ENCODE peak calls at places on chromosomes 13 and 19, in four cellular contexts. L is IMR-90, Q is K562, E is endothelial cell of umbilical vein. W is an unnamed sample. For H3K9me1, the result is how much of the 10 kb centered on the place peaks cover.

GRCh38 chr19:6459356-6460098 is at the start of gene SLC25A23:
- DNase-seq in E (peak), L (peak), Q (peak), W (no peak)

GRCh38 chr19:45814851-45815481 is at the start of gene RSPH6A:
- DNase-seq in L (no peak), E (no peak), Q (no peak), W (no peak)

GRCh38 chr13:86585826-86586225 is 786.6 kb upstream of the SLITRK6 start:
- DNase-seq in L (peak), Q (no peak), E (no peak), W (no peak)

GRCh38 chr13:89746554-89746953 is 1600.9 kb upstream of the MIR17HG start:
- DNase-seq in Q (no peak), E (no peak), L (no peak), W (no peak)

GRCh38 chr13:31477961-31478360 is 261.4 kb upstream of the RXFP2 start:
- DNase-seq in Q (no peak), L (peak), E (no peak), W (no peak)

GRCh38 chr19:42184401-42184861 is 33.0 kb downstream of the DEDD2 start:
- DNase-seq in L (peak), E (peak), Q (peak), W (no peak)

GRCh38 chr13:100550433-100550832 is 38.2 kb downstream of the GGACT start:
- DNase-seq in L (peak), Q (no peak), E (no peak), W (no peak)

GRCh38 chr13:78602561-78603239 is 652 bp downstream of the POU4F1 start:
- DNase-seq in L (no peak), Q (peak), E (no peak), W (no peak)

GRCh38 chr13:45055198-45055901 is 65.0 kb upstream of the GTF2F2 start:
- DNase-seq in E (peak), L (peak), Q (no peak), W (peak)

GRCh38 chr19:10831980-10832658 is 3.9 kb downstream of the TMED1 start:
- DNase-seq in L (no peak), E (no peak), Q (no peak), W (no peak)

GRCh38 chr19:52516191-52516590 is 11.3 kb upstream of the ZNF808 start:
- DNase-seq in E (no peak), Q (no peak), L (no peak), W (no peak)

GRCh38 chr19:13843104-13843921 is 33.6 kb upstream of the NANOS3 start:
- DNase-seq in E (peak), Q (no peak), L (peak), W (no peak)

GRCh38 chr13:40146586-40147240 is 491.3 kb downstream of the COG6 start:
- DNase-seq in E (peak), Q (no peak), L (no peak), W (peak)

GRCh38 chr13:110240943-110241342 is 66.0 kb downstream of the COL4A1 start:
- DNase-seq in E (no peak), Q (no peak), L (no peak), W (no peak)

GRCh38 chr13:54241719-54242118 is 1213.1 kb downstream of the OLFM4 start:
- DNase-seq in Q (no peak), E (no peak), L (no peak), W (no peak)

GRCh38 chr13:54433511-54434206 is 1405.0 kb downstream of the OLFM4 start:
- DNase-seq in L (no peak), Q (no peak), E (no peak), W (no peak)

GRCh38 chr19:1608414-1609391 is 3.4 kb upstream of the UQCR11 start:
- DNase-seq in Q (no peak), L (no peak), E (no peak), W (no peak)

GRCh38 chr13:113044431-113045114 is 61.0 kb upstream of the F7 start:
- DNase-seq in Q (no peak), E (no peak), L (no peak), W (no peak)

GRCh38 chr13:26600345-26600761 is 42.9 kb downstream of the WASF3 start:
- DNase-seq in L (peak), E (no peak), Q (no peak), W (no peak)

GRCh38 chr13:27573265-27573664 is 47.1 kb downstream of the LNX2 start:
- DNase-seq in L (peak), Q (no peak), E (peak), W (no peak)

GRCh38 chr19:30118760-30119159 is 176.7 kb downstream of the URI1 start:
- DNase-seq in E (no peak), Q (no peak), L (no peak), W (no peak)

GRCh38 chr13:50991624-50992610 is 82.3 kb downstream of the RNASEH2B start:
- DNase-seq in E (no peak), L (no peak), Q (no peak), W (no peak)

GRCh38 chr13:75760182-75760981 is 124.3 kb downstream of the LMO7 start:
- DNase-seq in E (peak), Q (no peak), L (peak), W (no peak)

GRCh38 chr13:69882451-69882850 is 225.2 kb upstream of the ATXN8OS start:
- DNase-seq in L (no peak), Q (no peak), E (no peak), W (no peak)

GRCh38 chr13:98563071-98563470 is 13.8 kb downstream of the STK24 start:
- DNase-seq in E (no peak), Q (no peak), L (no peak), W (no peak)

GRCh38 chr13:69793803-69794453 is 313.7 kb upstream of the ATXN8OS start:
- DNase-seq in Q (no peak), E (no peak), L (no peak), W (no peak)

DNA sequence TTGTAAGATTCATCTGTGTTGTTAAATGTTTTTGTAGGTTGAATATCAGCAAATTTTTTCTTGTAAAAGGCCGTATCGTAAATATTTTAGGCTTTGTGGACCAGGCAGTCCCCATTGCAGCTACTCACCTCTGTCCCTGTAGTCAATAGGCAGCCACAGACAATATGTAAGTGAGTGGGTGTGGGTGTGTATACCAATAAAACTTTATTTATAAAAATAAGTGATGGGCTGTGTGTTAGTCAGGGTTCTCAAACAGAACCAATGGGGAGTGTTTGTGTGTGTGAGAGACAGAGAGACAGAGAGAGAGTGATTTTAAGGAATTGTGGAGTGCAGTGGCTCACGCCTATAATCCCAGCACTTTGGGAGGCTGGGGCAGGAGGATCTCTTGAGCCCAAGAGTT is 37.6 kb upstream of the NFIC start:
- DNase-seq in Q (no peak), E (no peak), L (no peak), W (no peak)
- H3K9me1 ChIP-seq in Q (under half), E (under half), L (under half), W (under half)

GRCh38 chr13:101552286-101552685 is 99.8 kb downstream of the ITGBL1 start:
- DNase-seq in L (no peak), Q (no peak), E (no peak), W (no peak)

GRCh38 chr13:101554420-101555125 is 102.1 kb downstream of the ITGBL1 start:
- DNase-seq in Q (no peak), E (no peak), L (no peak), W (no peak)

GRCh38 chr13:101556676-101557121 is 104.2 kb downstream of the ITGBL1 start:
- DNase-seq in L (peak), Q (no peak), E (no peak), W (no peak)

DNA sequence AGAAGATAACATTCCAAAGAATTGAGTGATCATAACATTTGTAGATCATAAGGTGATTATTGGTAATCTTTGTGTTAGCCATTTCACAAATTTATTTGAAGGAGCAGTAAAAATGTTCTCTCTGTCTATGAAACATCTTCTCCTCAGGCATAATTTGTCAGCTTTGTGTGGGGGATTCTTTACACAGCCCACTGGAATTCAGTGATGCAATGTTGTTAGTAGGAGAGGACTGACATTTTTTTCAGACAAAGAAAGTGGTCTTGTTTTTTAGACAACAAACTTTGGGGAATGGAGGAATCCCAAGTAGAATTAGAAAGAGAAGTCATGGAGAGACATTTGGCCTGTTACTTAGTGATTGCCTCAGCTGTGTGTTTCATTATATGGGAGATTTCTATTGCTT is 100.3 kb downstream of the ITGBL1 start:
- DNase-seq in E (no peak), Q (no peak), L (peak), W (no peak)
- H3K4me2 ChIP-seq in E (no peak), Q (no peak), L (no peak), W (no peak)

DNA sequence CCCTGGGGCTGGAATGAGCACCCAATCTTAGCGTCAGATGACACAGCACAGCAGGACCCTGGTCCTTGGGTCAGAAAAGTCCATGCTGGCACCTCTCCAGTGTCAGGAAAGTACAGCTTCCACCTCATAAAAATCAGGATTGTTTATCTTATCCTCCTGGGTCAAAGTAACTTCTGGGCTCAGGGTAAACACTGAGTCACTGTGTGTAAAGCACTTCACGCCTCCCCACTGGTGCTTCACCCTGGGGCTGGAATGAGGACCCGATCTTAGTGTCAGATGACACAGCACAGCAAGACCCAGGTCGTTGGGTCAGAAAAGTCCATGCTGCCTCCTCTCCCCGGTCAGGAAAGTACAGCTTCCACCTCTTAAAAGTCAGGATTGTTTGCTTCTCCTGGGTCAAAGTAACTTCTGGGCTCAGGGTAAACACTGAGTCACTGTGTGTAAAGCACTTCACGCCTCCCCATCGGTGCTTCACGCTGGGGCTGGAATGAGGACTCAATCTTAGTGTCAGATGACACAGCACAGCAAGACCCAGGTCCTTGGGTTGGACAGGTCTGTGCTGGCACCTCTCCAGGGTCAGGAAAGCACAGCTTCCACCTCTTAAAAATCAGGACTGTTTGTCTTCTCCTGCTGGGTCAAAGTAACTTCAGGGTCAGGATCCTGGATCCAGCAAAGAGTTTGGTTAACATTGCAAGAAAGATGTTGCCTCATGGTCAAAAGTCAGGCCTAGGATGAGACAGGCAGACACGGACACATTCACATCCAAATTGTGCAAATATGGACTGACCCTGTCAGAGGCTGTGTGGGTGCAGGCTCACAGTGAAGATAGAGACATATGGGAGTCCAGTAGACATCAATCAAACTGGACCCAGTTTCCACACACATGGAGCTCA is 39.2 kb upstream of the CYP2A7 start:
- DNase-seq in L (no peak), Q (no peak), E (peak), W (no peak)
- H3K9me1 ChIP-seq in L (under half), Q (under half), E (under half), W (under half)

GRCh38 chr19:44809856-44810554 is 1.1 kb downstream of the BCAM start:
- DNase-seq in E (no peak), Q (no peak), L (no peak), W (no peak)
- H3K4me2 ChIP-seq in E (no peak), Q (no peak), L (peak), W (peak)

GRCh38 chr13:23427342-23428182 is 5.9 kb downstream of the SACS start:
- DNase-seq in E (peak), Q (no peak), L (peak), W (no peak)

GRCh38 chr13:23418776-23419683 is 14.5 kb downstream of the SACS start:
- DNase-seq in L (no peak), E (no peak), Q (no peak), W (no peak)

GRCh38 chr13:23421596-23421995 is 11.9 kb downstream of the SACS start:
- DNase-seq in L (no peak), Q (no peak), E (no peak), W (no peak)
- H3K9me1 ChIP-seq in L (under half), Q (under half), E (under half), W (under half)

GRCh38 chr19:5324947-5325346 is 15.7 kb downstream of the PTPRS start:
- DNase-seq in E (no peak), L (no peak), Q (no peak), W (no peak)

GRCh38 chr19:5323475-5323811 is 17.2 kb downstream of the PTPRS start:
- DNase-seq in L (no peak), Q (no peak), E (no peak), W (no peak)

GRCh38 chr19:5319516-5319915 is 21.1 kb downstream of the PTPRS start:
- DNase-seq in E (no peak), L (no peak), Q (no peak), W (no peak)

GRCh38 chr19:5321066-5321642 is 19.5 kb downstream of the PTPRS start:
- DNase-seq in E (no peak), L (no peak), Q (no peak), W (no peak)

GRCh38 chr19:5321851-5322681 is 18.5 kb downstream of the PTPRS start:
- DNase-seq in E (no peak), L (no peak), Q (peak), W (no peak)
- H3K4me2 ChIP-seq in E (no peak), L (no peak), Q (peak), W (no peak)

DNA sequence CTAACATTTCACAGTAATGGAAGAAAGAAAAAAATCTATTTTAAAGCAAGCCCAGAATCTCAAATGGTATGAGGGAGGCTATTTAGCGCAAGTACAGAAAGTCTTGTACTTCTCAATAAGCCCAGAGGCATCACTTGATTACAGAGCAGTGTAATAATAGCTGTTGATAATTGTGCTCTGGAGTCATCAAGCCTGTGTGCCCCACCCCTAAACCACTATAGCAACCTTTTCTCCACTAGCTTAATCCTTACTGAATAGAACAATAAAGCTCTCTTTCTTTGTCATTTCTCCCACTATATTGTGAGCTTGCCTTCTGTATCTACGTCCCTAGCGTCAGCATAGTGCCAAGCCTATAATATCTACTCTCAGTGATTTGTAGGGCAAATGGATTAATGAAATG is 56.6 kb downstream of the FREM2 start:
- DNase-seq in L (no peak), Q (no peak), E (no peak), W (no peak)
- H3K9me1 ChIP-seq in L (under half), Q (under half), E (under half), W (under half)

GRCh38 chr19:12318782-12319413 is 14.5 kb downstream of the ZNF563 start:
- DNase-seq in E (no peak), Q (no peak), L (no peak), W (no peak)

DNA sequence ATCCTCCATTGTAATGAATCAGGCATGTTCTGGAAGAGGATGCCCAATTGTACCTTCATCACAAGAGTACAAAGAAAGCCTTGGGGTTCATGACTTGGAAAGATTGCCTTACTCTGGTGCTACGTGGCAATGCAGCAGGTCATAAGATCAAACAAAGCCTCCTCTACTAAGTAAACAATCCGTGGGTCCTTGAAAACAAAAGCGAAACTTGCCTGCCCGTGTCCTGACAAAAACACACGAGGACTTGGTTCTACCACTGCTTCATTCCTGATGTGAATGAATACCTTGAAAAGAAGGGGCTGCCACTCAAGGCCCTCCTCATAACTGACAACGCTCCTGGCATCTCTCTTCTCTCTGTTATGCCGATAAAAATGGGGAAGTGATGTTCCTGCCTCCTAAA is 18.9 kb downstream of the ZNF563 start:
- DNase-seq in Q (no peak), L (no peak), E (no peak), W (no peak)
- H3K4me2 ChIP-seq in Q (peak), L (peak), E (no peak), W (no peak)

GRCh38 chr19:7953060-7953459 is 9.6 kb upstream of the TIMM44 start:
- DNase-seq in E (peak), Q (no peak), L (peak), W (no peak)
- H3K9me1 ChIP-seq in E (under half), Q (under half), L (under half), W (under half)